ENCODE peak calls at places on chromosomes 16 and 17, in six cellular contexts. One of them, this sample, is unnamed. For H3K4me1, the result is how much of the 10 kb centered on the place peaks cover.

GRCh38 chr17:15945493-15946209 is 721 bp downstream of the ADORA2B start:
- DNase-seq in mesenchymal stem cell: peak
- DNase-seq in fibroblast of lung: peak
- DNase-seq in SK-N-SH: peak
- DNase-seq in OCI-LY7: no peak
- DNase-seq in neural progenitor cell: peak
- DNase-seq in this sample: peak

GRCh38 chr16:9437115-9437514 is 345.7 kb downstream of the HAPSTR1 start:
- DNase-seq in mesenchymal stem cell: no peak
- DNase-seq in fibroblast of lung: no peak
- DNase-seq in SK-N-SH: peak
- DNase-seq in OCI-LY7: peak
- DNase-seq in neural progenitor cell: peak
- DNase-seq in this sample: no peak

GRCh38 chr16:64669573-64669972 is 452.3 kb downstream of the CDH11 start:
- DNase-seq in mesenchymal stem cell: no peak
- DNase-seq in fibroblast of lung: no peak
- DNase-seq in SK-N-SH: no peak
- DNase-seq in OCI-LY7: no peak
- DNase-seq in neural progenitor cell: no peak
- DNase-seq in this sample: no peak

GRCh38 chr16:3170440-3171180 is 17.4 kb upstream of the OR1F1 start:
- DNase-seq in mesenchymal stem cell: peak
- DNase-seq in fibroblast of lung: no peak
- DNase-seq in SK-N-SH: no peak
- DNase-seq in OCI-LY7: no peak
- DNase-seq in neural progenitor cell: peak
- DNase-seq in this sample: peak

GRCh38 chr17:78723001-78723796 is 58.9 kb downstream of the CYTH1 start:
- DNase-seq in mesenchymal stem cell: peak
- DNase-seq in fibroblast of lung: peak
- DNase-seq in SK-N-SH: peak
- DNase-seq in OCI-LY7: no peak
- DNase-seq in neural progenitor cell: peak
- DNase-seq in this sample: no peak

GRCh38 chr17:8885968-8886674 is 18.6 kb upstream of the PIK3R6 start:
- DNase-seq in mesenchymal stem cell: no peak
- DNase-seq in fibroblast of lung: no peak
- DNase-seq in SK-N-SH: no peak
- DNase-seq in OCI-LY7: no peak
- DNase-seq in neural progenitor cell: no peak
- DNase-seq in this sample: no peak

GRCh38 chr17:39757931-39758873 is 20.5 kb downstream of the GRB7 start:
- DNase-seq in mesenchymal stem cell: no peak
- DNase-seq in fibroblast of lung: no peak
- DNase-seq in SK-N-SH: no peak
- DNase-seq in OCI-LY7: peak
- DNase-seq in neural progenitor cell: no peak
- DNase-seq in this sample: peak

GRCh38 chr16:53518550-53519416 is 15.8 kb upstream of the AKTIP start:
- DNase-seq in mesenchymal stem cell: no peak
- DNase-seq in fibroblast of lung: no peak
- DNase-seq in SK-N-SH: no peak
- DNase-seq in OCI-LY7: peak
- DNase-seq in neural progenitor cell: no peak
- DNase-seq in this sample: no peak

GRCh38 chr17:47956818-47957590 is 679 bp downstream of the PRR15L start:
- DNase-seq in mesenchymal stem cell: no peak
- DNase-seq in fibroblast of lung: no peak
- DNase-seq in SK-N-SH: no peak
- DNase-seq in OCI-LY7: no peak
- DNase-seq in neural progenitor cell: no peak
- DNase-seq in this sample: no peak

GRCh38 chr17:4738136-4739121 is 1.2 kb upstream of the ZMYND15 start:
- DNase-seq in mesenchymal stem cell: no peak
- DNase-seq in fibroblast of lung: no peak
- DNase-seq in SK-N-SH: no peak
- DNase-seq in OCI-LY7: no peak
- DNase-seq in neural progenitor cell: peak
- DNase-seq in this sample: no peak

GRCh38 chr17:6894206-6894528 is 62.6 kb upstream of the TEKT1 start:
- DNase-seq in mesenchymal stem cell: no peak
- DNase-seq in fibroblast of lung: no peak
- DNase-seq in SK-N-SH: no peak
- DNase-seq in OCI-LY7: peak
- DNase-seq in neural progenitor cell: peak
- DNase-seq in this sample: peak

GRCh38 chr16:71425746-71426068 is 16.1 kb downstream of the TLE7 start:
- DNase-seq in mesenchymal stem cell: no peak
- DNase-seq in fibroblast of lung: no peak
- DNase-seq in SK-N-SH: no peak
- DNase-seq in OCI-LY7: no peak
- DNase-seq in neural progenitor cell: no peak
- DNase-seq in this sample: peak

GRCh38 chr17:63420868-63421680 is 25.0 kb downstream of the CYB561 start:
- DNase-seq in mesenchymal stem cell: no peak
- DNase-seq in fibroblast of lung: no peak
- DNase-seq in SK-N-SH: no peak
- DNase-seq in OCI-LY7: no peak
- DNase-seq in neural progenitor cell: no peak
- DNase-seq in this sample: peak

GRCh38 chr16:3501783-3502400 is 1.1 kb downstream of the CLUAP1 start:
- DNase-seq in mesenchymal stem cell: no peak
- DNase-seq in fibroblast of lung: no peak
- DNase-seq in SK-N-SH: no peak
- DNase-seq in OCI-LY7: no peak
- DNase-seq in neural progenitor cell: no peak
- DNase-seq in this sample: no peak

GRCh38 chr17:42584880-42585279 is 7.4 kb upstream of the PSMC3IP start:
- DNase-seq in mesenchymal stem cell: no peak
- DNase-seq in fibroblast of lung: no peak
- DNase-seq in SK-N-SH: no peak
- DNase-seq in OCI-LY7: no peak
- DNase-seq in neural progenitor cell: no peak
- DNase-seq in this sample: no peak

GRCh38 chr17:42591411-42591810 is 13.9 kb upstream of the PSMC3IP start:
- DNase-seq in mesenchymal stem cell: no peak
- DNase-seq in fibroblast of lung: no peak
- DNase-seq in SK-N-SH: no peak
- DNase-seq in OCI-LY7: no peak
- DNase-seq in neural progenitor cell: no peak
- DNase-seq in this sample: no peak

GRCh38 chr17:42581744-42582270 is 4.3 kb upstream of the PSMC3IP start:
- DNase-seq in mesenchymal stem cell: no peak
- DNase-seq in fibroblast of lung: no peak
- DNase-seq in SK-N-SH: no peak
- DNase-seq in OCI-LY7: no peak
- DNase-seq in neural progenitor cell: no peak
- DNase-seq in this sample: no peak

GRCh38 chr17:42585353-42585752 is 7.8 kb upstream of the PSMC3IP start:
- DNase-seq in mesenchymal stem cell: peak
- DNase-seq in fibroblast of lung: no peak
- DNase-seq in SK-N-SH: no peak
- DNase-seq in OCI-LY7: no peak
- DNase-seq in neural progenitor cell: no peak
- DNase-seq in this sample: no peak

DNA sequence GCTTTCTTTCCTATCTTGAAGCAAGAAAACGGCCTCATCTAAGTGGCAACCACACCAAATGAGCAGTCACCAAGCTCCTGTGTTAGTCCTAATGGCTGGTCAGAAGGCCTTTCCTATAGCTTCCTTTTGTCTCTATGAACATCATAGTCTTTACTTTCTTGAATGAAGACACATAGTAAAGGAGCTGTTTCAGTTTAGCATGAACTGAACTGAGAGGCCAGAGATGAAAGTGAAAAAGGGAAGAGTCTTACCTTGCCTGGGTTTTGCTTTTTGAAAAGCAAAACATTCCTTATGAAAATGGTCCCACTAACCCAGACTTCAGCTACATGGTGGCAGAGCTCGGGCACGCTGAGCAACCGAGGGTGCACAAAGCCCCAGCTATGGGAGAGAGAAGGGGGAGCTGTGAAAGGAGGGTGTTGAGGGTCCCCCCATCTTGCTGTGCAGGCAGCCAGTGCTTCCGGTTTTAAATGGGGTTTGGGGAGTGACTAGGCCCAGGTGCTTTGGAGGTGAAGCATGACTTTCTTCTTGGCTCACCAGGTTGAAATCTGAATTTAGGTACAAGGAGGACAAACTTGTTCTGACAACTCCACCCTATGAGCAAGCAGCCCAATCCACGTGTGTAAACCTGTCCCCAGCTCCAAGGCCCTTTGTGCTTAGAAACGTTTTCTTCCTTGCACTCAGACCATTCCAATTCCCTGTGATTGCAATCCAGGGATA is 9.1 kb upstream of the PSMC3IP start:
- DNase-seq in mesenchymal stem cell: no peak
- DNase-seq in fibroblast of lung: no peak
- DNase-seq in SK-N-SH: no peak
- DNase-seq in OCI-LY7: peak
- DNase-seq in neural progenitor cell: no peak
- DNase-seq in this sample: no peak
- H2AFZ ChIP-seq in mesenchymal stem cell: no peak
- H2AFZ ChIP-seq in fibroblast of lung: no peak
- H2AFZ ChIP-seq in SK-N-SH: no peak
- H2AFZ ChIP-seq in OCI-LY7: peak
- H2AFZ ChIP-seq in neural progenitor cell: no peak
- H2AFZ ChIP-seq in this sample: no peak

GRCh38 chr16:66881014-66881417 is 701 bp downstream of the PDP2 start:
- DNase-seq in mesenchymal stem cell: peak
- DNase-seq in fibroblast of lung: no peak
- DNase-seq in SK-N-SH: no peak
- DNase-seq in OCI-LY7: peak
- DNase-seq in neural progenitor cell: peak
- DNase-seq in this sample: peak

GRCh38 chr16:66882702-66883101 is 2.4 kb downstream of the PDP2 start:
- DNase-seq in mesenchymal stem cell: no peak
- DNase-seq in fibroblast of lung: no peak
- DNase-seq in SK-N-SH: no peak
- DNase-seq in OCI-LY7: no peak
- DNase-seq in neural progenitor cell: no peak
- DNase-seq in this sample: no peak

GRCh38 chr16:66880288-66881013 is at the start of gene PDP2:
- DNase-seq in mesenchymal stem cell: peak
- DNase-seq in fibroblast of lung: peak
- DNase-seq in SK-N-SH: peak
- DNase-seq in OCI-LY7: peak
- DNase-seq in neural progenitor cell: peak
- DNase-seq in this sample: peak

GRCh38 chr16:66881560-66881959 is 1.2 kb downstream of the PDP2 start:
- DNase-seq in mesenchymal stem cell: no peak
- DNase-seq in fibroblast of lung: no peak
- DNase-seq in SK-N-SH: no peak
- DNase-seq in OCI-LY7: no peak
- DNase-seq in neural progenitor cell: no peak
- DNase-seq in this sample: no peak

DNA sequence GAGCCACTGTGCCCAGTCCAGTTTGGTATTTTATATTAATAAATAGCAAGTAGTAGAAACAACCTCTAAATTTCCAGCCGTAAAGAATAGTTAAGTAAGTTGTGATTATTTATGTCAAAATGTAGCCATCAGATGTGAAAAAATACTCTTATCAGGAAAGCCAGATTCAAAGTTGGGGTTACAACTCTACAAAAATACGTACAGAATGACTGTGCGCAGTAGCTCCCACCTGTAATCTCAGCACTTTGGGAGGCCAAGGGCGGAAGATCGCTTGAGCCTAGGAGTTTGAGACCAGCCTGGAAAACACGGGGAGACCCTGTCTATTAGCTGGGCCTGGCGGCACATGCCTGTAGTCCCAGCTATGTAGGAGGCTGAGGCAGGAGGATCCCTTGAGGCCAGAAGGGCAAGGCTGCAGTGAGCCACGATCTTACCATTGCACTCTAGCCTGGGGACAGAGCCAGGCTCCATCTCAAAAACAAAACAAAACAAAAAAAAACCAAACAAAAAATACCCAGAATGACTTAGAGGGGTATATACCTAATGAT is 1.7 kb downstream of the PDP2 start:
- DNase-seq in mesenchymal stem cell: no peak
- DNase-seq in fibroblast of lung: no peak
- DNase-seq in SK-N-SH: no peak
- DNase-seq in OCI-LY7: no peak
- DNase-seq in neural progenitor cell: no peak
- DNase-seq in this sample: no peak
- H3K4me1 ChIP-seq in mesenchymal stem cell: under half
- H3K4me1 ChIP-seq in fibroblast of lung: under half
- H3K4me1 ChIP-seq in SK-N-SH: under half
- H3K4me1 ChIP-seq in OCI-LY7: under half
- H3K4me1 ChIP-seq in neural progenitor cell: under half
- H3K4me1 ChIP-seq in this sample: under half

DNA sequence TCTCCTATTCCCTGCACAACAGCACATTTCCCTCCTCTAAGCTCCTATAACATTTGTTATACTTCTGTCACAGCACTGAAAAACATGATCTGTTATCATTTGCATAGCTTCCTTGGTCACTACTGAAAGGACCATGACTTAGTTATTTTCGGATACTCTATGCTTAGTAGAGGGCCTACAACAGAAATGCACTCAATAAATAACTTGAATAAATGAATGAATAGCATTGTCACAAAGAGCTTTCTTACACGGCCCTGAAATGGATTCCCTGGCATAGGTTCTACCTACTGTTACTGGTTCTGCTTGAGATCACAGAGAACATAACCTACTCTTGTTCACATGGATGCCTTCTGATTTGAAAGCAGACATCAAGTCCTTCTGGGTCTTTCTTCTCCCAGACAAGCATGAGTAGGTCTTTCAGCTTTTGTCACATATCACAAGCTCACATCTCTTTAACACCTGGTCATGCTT is 41.6 kb downstream of the MYO1D start:
- DNase-seq in mesenchymal stem cell: no peak
- DNase-seq in fibroblast of lung: no peak
- DNase-seq in SK-N-SH: no peak
- DNase-seq in OCI-LY7: no peak
- DNase-seq in neural progenitor cell: no peak
- DNase-seq in this sample: no peak
- H2AFZ ChIP-seq in mesenchymal stem cell: no peak
- H2AFZ ChIP-seq in fibroblast of lung: no peak
- H2AFZ ChIP-seq in SK-N-SH: no peak
- H2AFZ ChIP-seq in OCI-LY7: no peak
- H2AFZ ChIP-seq in neural progenitor cell: no peak
- H2AFZ ChIP-seq in this sample: no peak

GRCh38 chr16:22370038-22370541 is 4.3 kb downstream of the CDR2 start:
- DNase-seq in mesenchymal stem cell: peak
- DNase-seq in fibroblast of lung: peak
- DNase-seq in SK-N-SH: no peak
- DNase-seq in OCI-LY7: no peak
- DNase-seq in neural progenitor cell: no peak
- DNase-seq in this sample: peak

GRCh38 chr16:22373662-22374310 is 633 bp downstream of the CDR2 start:
- DNase-seq in mesenchymal stem cell: peak
- DNase-seq in fibroblast of lung: no peak
- DNase-seq in SK-N-SH: peak
- DNase-seq in OCI-LY7: peak
- DNase-seq in neural progenitor cell: peak
- DNase-seq in this sample: no peak

GRCh38 chr16:22375117-22375962 is 921 bp upstream of the CDR2 start:
- DNase-seq in mesenchymal stem cell: no peak
- DNase-seq in fibroblast of lung: no peak
- DNase-seq in SK-N-SH: peak
- DNase-seq in OCI-LY7: peak
- DNase-seq in neural progenitor cell: peak
- DNase-seq in this sample: no peak

GRCh38 chr16:22374311-22375116 is at the start of gene CDR2:
- DNase-seq in mesenchymal stem cell: peak
- DNase-seq in fibroblast of lung: peak
- DNase-seq in SK-N-SH: peak
- DNase-seq in OCI-LY7: peak
- DNase-seq in neural progenitor cell: peak
- DNase-seq in this sample: peak

GRCh38 chr16:22372882-22373661 is 1.3 kb downstream of the CDR2 start:
- DNase-seq in mesenchymal stem cell: peak
- DNase-seq in fibroblast of lung: peak
- DNase-seq in SK-N-SH: no peak
- DNase-seq in OCI-LY7: peak
- DNase-seq in neural progenitor cell: peak
- DNase-seq in this sample: peak
- H3K4me1 ChIP-seq in mesenchymal stem cell: under half
- H3K4me1 ChIP-seq in fibroblast of lung: under half
- H3K4me1 ChIP-seq in SK-N-SH: under half
- H3K4me1 ChIP-seq in OCI-LY7: half or more
- H3K4me1 ChIP-seq in neural progenitor cell: under half
- H3K4me1 ChIP-seq in this sample: under half

This sample was measured in osteoblast.